ENCODE peak calls at places on chromosomes 16 and 17, in six cellular contexts. E is pancreas; W is CD8-positive, alpha-beta T cell; X is adrenal gland; S is Peyer's patch; I is kidney epithelial cell. D is an unnamed sample.

GRCh38 chr17:9028632-9029570 is 7.6 kb downstream of the NTN1 start:
- DNase-seq in W (no peak), I (no peak), S (no peak), X (no peak), E (no peak), D (no peak)

GRCh38 chr16:12504312-12504711 is 299.4 kb downstream of the CPPED1 start:
- DNase-seq in S (no peak), E (no peak), I (no peak), W (no peak), X (no peak), D (no peak)

GRCh38 chr17:62718420-62718819 is 89.7 kb downstream of the MARCHF10 start:
- DNase-seq in S (no peak), X (no peak), E (no peak), I (peak; percentile 75), W (no peak), D (no peak)

GRCh38 chr16:30421010-30421409 is 8.8 kb downstream of the DCTPP1 start:
- DNase-seq in E (no peak), I (no peak), X (no peak), S (no peak), W (no peak), D (no peak)

GRCh38 chr17:77846531-77847085 is 111.9 kb upstream of the TNRC6C start:
- DNase-seq in E (no peak), X (no peak), S (no peak), W (no peak), I (no peak), D (no peak)

GRCh38 chr17:4969551-4970231 is 2.1 kb upstream of the SPAG7 start:
- DNase-seq in E (no peak), S (no peak), I (no peak), X (peak; percentile 58), W (no peak), D (no peak)

GRCh38 chr17:78759969-78760352 is 22.1 kb downstream of the CYTH1 start:
- DNase-seq in E (no peak), S (no peak), W (no peak), I (no peak), X (no peak), D (no peak)

GRCh38 chr17:17669851-17670232 is 11.4 kb upstream of the RAI1 start:
- DNase-seq in X (no peak), W (no peak), S (no peak), I (no peak), E (no peak), D (no peak)

GRCh38 chr16:57826706-57827625 is 24.7 kb upstream of the KIFC3 start:
- DNase-seq in E (peak; percentile 82), W (no peak), X (peak; percentile 66), I (no peak), S (peak; percentile 76), D (no peak)

GRCh38 chr17:31754239-31754945 is 104.7 kb downstream of the COPRS start:
- DNase-seq in E (no peak), X (no peak), W (no peak), S (no peak), I (peak; percentile 26), D (no peak)

GRCh38 chr16:73048292-73049050 is 543 bp upstream of the ZFHX3 start:
- DNase-seq in E (peak; percentile 44), S (peak; percentile 57), X (peak; percentile 69), W (no peak), I (no peak), D (no peak)

GRCh38 chr16:3035289-3035971 is 1.3 kb downstream of the BICDL2 start:
- DNase-seq in I (no peak), W (no peak), E (peak; percentile 90), S (no peak), X (no peak), D (no peak)

GRCh38 chr16:3038256-3038655 is 1.5 kb upstream of the BICDL2 start:
- DNase-seq in X (no peak), I (no peak), S (no peak), E (peak; percentile 87), W (no peak), D (peak; percentile 84)

GRCh38 chr16:3038896-3039295 is 2.2 kb upstream of the BICDL2 start:
- DNase-seq in E (no peak), I (no peak), X (no peak), W (no peak), S (peak; percentile 81), D (no peak)

GRCh38 chr16:3036726-3037315 is at the start of gene BICDL2:
- DNase-seq in W (no peak), S (peak; percentile 88), I (no peak), X (no peak), E (peak; percentile 75), D (no peak)

GRCh38 chr16:3035972-3036725 is 595 bp downstream of the BICDL2 start:
- DNase-seq in E (peak; percentile 69), S (peak; percentile 78), W (no peak), X (no peak), I (no peak), D (no peak)
- H3K27me3 ChIP-seq in E (no peaks in the 10 kb centered on the region), S (peaks cover 12% of the 10 kb centered on the region), W (peaks cover 42% of the 10 kb centered on the region), X (peaks cover 53% of the 10 kb centered on the region), I (peaks cover 79% of the 10 kb centered on the region), D (no peaks in the 10 kb centered on the region)

GRCh38 chr17:76601042-76601441 is 15.4 kb upstream of the ST6GALNAC2 start:
- DNase-seq in W (no peak), S (no peak), E (no peak), X (no peak), I (no peak), D (no peak)
- H3K27me3 ChIP-seq in W (no peaks in the 10 kb centered on the region), S (no peaks in the 10 kb centered on the region), E (no peaks in the 10 kb centered on the region), X (no peaks in the 10 kb centered on the region), I (no peaks in the 10 kb centered on the region), D (no peaks in the 10 kb centered on the region)

GRCh38 chr17:79822583-79823124 is 16.6 kb downstream of the CBX4 start:
- DNase-seq in W (no peak), E (no peak), X (no peak), I (no peak), S (no peak), D (no peak)

GRCh38 chr17:79819085-79819484 is 20.2 kb downstream of the CBX4 start:
- DNase-seq in I (no peak), X (no peak), W (no peak), E (no peak), S (no peak), D (no peak)

GRCh38 chr17:79821331-79822095 is 17.7 kb downstream of the CBX4 start:
- DNase-seq in W (no peak), I (no peak), E (no peak), S (no peak), X (no peak), D (no peak)

GRCh38 chr17:79819534-79820276 is 19.5 kb downstream of the CBX4 start:
- DNase-seq in S (no peak), I (no peak), W (no peak), X (no peak), E (no peak), D (no peak)

DNA sequence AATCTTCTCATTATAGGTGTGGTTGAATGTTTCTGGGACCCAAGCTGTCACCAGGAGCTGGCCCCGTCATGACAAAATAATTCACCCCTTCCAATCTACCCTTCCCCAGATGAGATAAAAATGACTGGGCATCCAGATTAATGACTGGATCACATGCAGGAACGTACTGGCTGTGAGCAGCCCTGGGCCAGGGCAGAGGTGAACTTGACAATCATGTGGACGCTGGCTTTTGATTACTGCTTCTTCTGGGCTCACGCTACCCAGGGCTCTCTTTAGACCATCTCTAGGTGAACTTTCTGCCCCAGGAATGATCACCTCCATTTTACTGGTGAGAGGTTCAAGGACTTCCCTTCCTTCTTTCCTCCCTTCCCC is 18.3 kb downstream of the CBX4 start:
- DNase-seq in W (no peak), S (no peak), E (no peak), I (no peak), X (no peak), D (no peak)
- H3K27me3 ChIP-seq in W (peaks cover 5% of the 10 kb centered on the region), S (peaks cover 7% of the 10 kb centered on the region), E (no peaks in the 10 kb centered on the region), I (peaks cover 34% of the 10 kb centered on the region), X (peaks cover 9% of the 10 kb centered on the region), D (no peaks in the 10 kb centered on the region)

DNA sequence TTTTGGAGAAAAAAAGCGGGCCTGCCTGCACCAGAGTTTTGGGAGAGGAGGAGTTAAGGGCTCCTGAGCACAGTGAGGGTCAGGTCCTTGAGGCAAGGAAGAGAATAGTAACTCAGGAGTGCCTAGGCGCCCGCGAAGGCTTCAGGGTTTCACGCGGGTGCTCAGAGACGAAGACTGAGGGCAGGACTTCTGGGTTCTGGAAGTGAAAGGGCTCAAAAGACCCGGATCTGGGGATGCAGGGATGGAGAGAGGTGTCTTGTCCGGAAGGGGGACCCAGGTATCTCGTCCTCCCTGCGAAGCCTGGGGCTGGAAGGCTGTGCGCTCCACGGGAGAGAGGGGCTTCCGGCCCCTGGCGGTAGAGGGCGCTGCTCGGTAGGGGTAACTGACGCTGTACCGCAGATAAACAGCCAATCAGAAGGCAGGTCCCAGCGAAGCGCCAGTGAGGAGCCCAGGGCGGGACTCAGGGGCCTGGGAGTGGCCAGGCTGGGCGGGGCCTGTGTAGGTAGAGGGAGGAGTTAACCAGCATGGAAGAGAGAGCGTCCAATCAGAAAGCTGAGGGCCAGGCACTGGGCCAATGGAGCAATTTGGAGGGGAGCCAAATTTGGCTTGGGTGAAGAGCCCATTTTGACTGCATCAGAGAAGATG is 729 bp downstream of the TGFB1I1 start:
- DNase-seq in E (peak; percentile 69), X (peak; percentile 94), S (peak; percentile 86), W (no peak), I (no peak), D (peak; percentile 87)
- H3K27me3 ChIP-seq in E (no peaks in the 10 kb centered on the region), X (no peaks in the 10 kb centered on the region), S (no peaks in the 10 kb centered on the region), W (peaks cover 4% of the 10 kb centered on the region), I (peaks cover 2% of the 10 kb centered on the region), D (no peaks in the 10 kb centered on the region)

GRCh38 chr16:84886536-84887090 is 66.8 kb downstream of the CRISPLD2 start:
- DNase-seq in X (no peak), I (no peak), E (no peak), S (no peak), W (no peak), D (no peak)
- H3K27me3 ChIP-seq in X (no peaks in the 10 kb centered on the region), I (no peaks in the 10 kb centered on the region), E (no peaks in the 10 kb centered on the region), S (no peaks in the 10 kb centered on the region), W (no peaks in the 10 kb centered on the region), D (no peaks in the 10 kb centered on the region)

GRCh38 chr17:49998836-49999511 is 4.0 kb upstream of the DLX3 start:
- DNase-seq in X (no peak), S (no peak), I (no peak), E (no peak), W (no peak), D (no peak)
- H3K27me3 ChIP-seq in X (peaks cover 67% of the 10 kb centered on the region), S (peaks cover 13% of the 10 kb centered on the region), I (peaks cover 50% of the 10 kb centered on the region), E (peaks cover 3% of the 10 kb centered on the region), W (peaks cover 37% of the 10 kb centered on the region), D (no peaks in the 10 kb centered on the region)